ENCODE peak calls at places on chromosomes 3 and 15, in five cellular contexts. One of them, this sample, is unnamed.

GRCh38 chr3:58416191-58416590 is 17.4 kb downstream of the PDHB start:
- DNase-seq in Peyer's patch: no peak
- DNase-seq in IMR-90: no peak
- DNase-seq in spleen: no peak
- DNase-seq in GM12891: no peak
- DNase-seq in this sample: no peak

GRCh38 chr3:140850210-140850955 is 91.3 kb upstream of the SLC25A36 start:
- DNase-seq in spleen: no peak
- DNase-seq in IMR-90: no peak
- DNase-seq in GM12891: no peak
- DNase-seq in Peyer's patch: no peak
- DNase-seq in this sample: peak

GRCh38 chr3:31014317-31015040 is 120.0 kb upstream of the GADL1 start:
- DNase-seq in GM12891: no peak
- DNase-seq in IMR-90: peak
- DNase-seq in spleen: no peak
- DNase-seq in Peyer's patch: no peak
- DNase-seq in this sample: peak

GRCh38 chr3:28667646-28668376 is 319.2 kb upstream of the AZI2 start:
- DNase-seq in spleen: no peak
- DNase-seq in GM12891: peak
- DNase-seq in Peyer's patch: peak
- DNase-seq in IMR-90: peak
- DNase-seq in this sample: peak

GRCh38 chr3:15102256-15102655 is 3.3 kb upstream of the RBSN start:
- DNase-seq in spleen: peak
- DNase-seq in IMR-90: no peak
- DNase-seq in Peyer's patch: peak
- DNase-seq in GM12891: no peak
- DNase-seq in this sample: peak

GRCh38 chr15:65008989-65009388 is 19.3 kb upstream of the SPG21 start:
- DNase-seq in IMR-90: no peak
- DNase-seq in GM12891: no peak
- DNase-seq in Peyer's patch: no peak
- DNase-seq in spleen: no peak
- DNase-seq in this sample: no peak

GRCh38 chr15:50876989-50877360 is 31.5 kb upstream of the AP4E1 start:
- DNase-seq in IMR-90: peak
- DNase-seq in GM12891: no peak
- DNase-seq in Peyer's patch: no peak
- DNase-seq in spleen: no peak
- DNase-seq in this sample: peak

GRCh38 chr15:61697796-61698195 is 362.5 kb downstream of the VPS13C start:
- DNase-seq in Peyer's patch: no peak
- DNase-seq in GM12891: no peak
- DNase-seq in IMR-90: no peak
- DNase-seq in spleen: no peak
- DNase-seq in this sample: no peak

GRCh38 chr3:21543380-21544075 is 207.5 kb downstream of the ZNF385D start:
- DNase-seq in GM12891: no peak
- DNase-seq in Peyer's patch: no peak
- DNase-seq in IMR-90: no peak
- DNase-seq in spleen: no peak
- DNase-seq in this sample: no peak

GRCh38 chr15:71079208-71080044 is 35.8 kb upstream of the THSD4 start:
- DNase-seq in IMR-90: peak
- DNase-seq in Peyer's patch: no peak
- DNase-seq in GM12891: no peak
- DNase-seq in spleen: no peak
- DNase-seq in this sample: no peak

GRCh38 chr15:74412159-74412558 is 21.6 kb downstream of the SEMA7A start:
- DNase-seq in Peyer's patch: no peak
- DNase-seq in IMR-90: no peak
- DNase-seq in GM12891: no peak
- DNase-seq in spleen: no peak
- DNase-seq in this sample: no peak
- TF ChIP-seq POLR2A in Peyer's patch: no peak
- TF ChIP-seq POLR2A in IMR-90: no peak
- TF ChIP-seq POLR2A in GM12891: no peak
- TF ChIP-seq POLR2A in spleen: no peak
- TF ChIP-seq POLR2A in this sample: no peak

GRCh38 chr3:142578309-142579223 is at the start of gene ATR:
- DNase-seq in spleen: peak
- DNase-seq in IMR-90: peak
- DNase-seq in Peyer's patch: peak
- DNase-seq in GM12891: peak
- DNase-seq in this sample: peak
- TF ChIP-seq POLR2A in spleen: peak
- TF ChIP-seq POLR2A in IMR-90: peak
- TF ChIP-seq POLR2A in Peyer's patch: peak
- TF ChIP-seq POLR2A in GM12891: peak
- TF ChIP-seq POLR2A in this sample: peak

DNA sequence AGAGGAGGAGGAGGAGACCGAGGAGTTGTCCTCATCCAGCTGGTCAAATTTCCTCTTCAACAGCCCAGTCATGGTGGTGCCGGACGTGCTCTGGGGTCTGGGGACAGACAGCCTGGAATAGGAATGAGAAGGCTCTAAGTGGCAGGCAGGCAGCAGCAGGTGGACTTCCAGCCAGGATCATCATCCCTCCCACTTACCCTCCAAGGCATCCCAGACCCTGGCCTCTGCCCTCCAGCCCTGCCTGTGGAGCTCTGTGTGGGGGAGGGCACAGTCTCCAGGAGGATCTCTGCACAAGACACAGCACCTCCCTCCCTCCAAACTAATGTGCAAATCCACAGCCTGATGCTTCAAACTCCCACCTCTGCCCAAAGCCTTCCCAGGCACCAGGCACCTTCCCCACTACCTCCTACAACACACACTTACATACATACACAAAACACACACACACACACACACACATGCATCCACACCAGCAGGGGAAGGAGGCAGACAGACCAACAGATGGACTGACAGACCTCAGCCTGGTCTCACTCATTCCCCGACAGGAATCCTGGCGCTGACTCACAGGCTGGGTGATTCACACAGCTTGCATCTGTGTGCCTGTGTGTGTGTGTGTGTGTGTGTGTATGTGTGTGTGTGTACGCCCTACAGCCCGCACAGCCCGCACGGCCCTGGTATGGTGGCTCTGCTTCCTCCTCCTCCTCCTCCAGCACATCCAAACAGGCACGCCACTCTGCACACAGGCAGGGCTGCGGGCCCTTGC is 6.6 kb downstream of the CSRNP1 start:
- DNase-seq in IMR-90: peak
- DNase-seq in GM12891: no peak
- DNase-seq in Peyer's patch: peak
- DNase-seq in spleen: peak
- DNase-seq in this sample: peak
- TF ChIP-seq POLR2A in IMR-90: no peak
- TF ChIP-seq POLR2A in GM12891: peak
- TF ChIP-seq POLR2A in Peyer's patch: peak
- TF ChIP-seq POLR2A in spleen: no peak
- TF ChIP-seq POLR2A in this sample: peak

GRCh38 chr3:5122030-5122740 is at the start of gene ARL8B:
- DNase-seq in Peyer's patch: peak
- DNase-seq in spleen: peak
- DNase-seq in GM12891: peak
- DNase-seq in IMR-90: peak
- DNase-seq in this sample: peak
- TF ChIP-seq POLR2A in Peyer's patch: peak
- TF ChIP-seq POLR2A in spleen: no peak
- TF ChIP-seq POLR2A in GM12891: peak
- TF ChIP-seq POLR2A in IMR-90: peak
- TF ChIP-seq POLR2A in this sample: peak

GRCh38 chr15:52093539-52094502 is 18.8 kb downstream of the BCL2L10 start:
- DNase-seq in IMR-90: peak
- DNase-seq in spleen: no peak
- DNase-seq in Peyer's patch: no peak
- DNase-seq in GM12891: no peak
- DNase-seq in this sample: peak
- TF ChIP-seq POLR2A in IMR-90: no peak
- TF ChIP-seq POLR2A in spleen: no peak
- TF ChIP-seq POLR2A in Peyer's patch: no peak
- TF ChIP-seq POLR2A in GM12891: no peak
- TF ChIP-seq POLR2A in this sample: no peak

DNA sequence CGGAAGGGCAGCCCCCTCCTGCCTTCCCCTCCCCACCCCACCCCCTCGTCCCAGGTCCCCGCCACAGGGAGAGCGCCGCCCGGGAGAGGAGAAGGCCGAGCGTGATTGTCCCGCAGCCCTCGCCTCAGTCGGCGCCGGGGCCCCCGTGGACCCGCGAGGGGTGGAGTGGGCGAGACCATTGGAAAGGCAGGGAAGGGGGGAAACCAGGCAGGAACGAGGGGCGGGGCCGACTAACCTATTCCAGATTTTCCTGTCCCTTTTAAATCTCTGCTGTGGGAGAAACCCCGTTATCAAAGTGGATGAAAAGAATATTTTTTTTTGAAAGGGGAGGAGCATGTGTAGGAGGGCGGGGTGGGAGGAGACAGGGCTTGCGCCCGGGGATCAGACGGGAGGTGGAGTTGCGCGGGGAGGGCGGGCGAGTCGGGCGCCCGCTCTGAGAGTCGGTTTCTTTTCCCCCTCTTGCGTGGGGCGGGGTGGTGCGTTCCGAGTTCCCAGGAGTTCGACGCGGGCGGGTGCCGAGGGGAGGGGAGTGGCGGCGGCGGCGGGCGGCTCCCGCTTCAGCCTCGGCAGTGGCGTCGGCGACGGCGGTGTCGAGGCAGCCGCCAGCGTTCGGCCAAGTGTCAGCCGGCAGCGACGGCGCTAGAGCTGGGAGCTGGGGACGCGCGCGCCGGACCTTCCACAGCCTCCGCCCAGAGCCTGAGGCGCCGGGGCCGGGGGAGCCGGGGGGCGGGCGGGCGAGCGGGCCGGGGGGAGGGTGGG is at the start of gene NECTIN3:
- DNase-seq in Peyer's patch: peak
- DNase-seq in GM12891: peak
- DNase-seq in IMR-90: peak
- DNase-seq in spleen: peak
- DNase-seq in this sample: peak
- TF ChIP-seq POLR2A in Peyer's patch: peak
- TF ChIP-seq POLR2A in GM12891: no peak
- TF ChIP-seq POLR2A in IMR-90: peak
- TF ChIP-seq POLR2A in spleen: no peak
- TF ChIP-seq POLR2A in this sample: peak